ENCODE peak calls at places on chromosome X, in ten cellular contexts. J is dorsolateral prefrontal cortex; I is stomach; E is neural progenitor cell; B is CD4-positive, alpha-beta T cell; R is upper lobe of left lung; V is choroid plexus epithelial cell; K is GM10248; D is Panc1; C is AG09309. T is an unnamed sample.

GRCh38 chrX:78997870-78998558 is 52.8 kb downstream of the P2RY10 start:
- DNase-seq in J (no peak), I (no peak), E (peak; percentile 1), B (no peak), R (no peak), V (no peak), K (no peak), D (no peak), C (no peak), T (no peak)

GRCh38 chrX:70476934-70477733 is 32.5 kb downstream of the DLG3 start:
- DNase-seq in J (no peak), I (peak; percentile 39), E (peak; percentile 13), B (no peak), R (peak; percentile 42), V (peak; percentile 58), K (no peak), D (no peak), C (no peak), T (no peak)

GRCh38 chrX:13762015-13762414 is 27.5 kb downstream of the OFD1 start:
- DNase-seq in J (no peak), I (no peak), E (peak; percentile 30), B (no peak), R (no peak), V (no peak), K (no peak), D (no peak), C (no peak), T (no peak)

GRCh38 chrX:12975670-12975965 is 708 bp downstream of the TMSB4X start:
- DNase-seq in J (no peak), I (no peak), E (peak; percentile 78), B (no peak), R (no peak), V (no peak), K (peak; percentile 13), D (no peak), C (no peak), T (no peak)

GRCh38 chrX:121641560-121641959 is 594.1 kb downstream of the GLUD2 start:
- DNase-seq in J (no peak), I (no peak), E (no peak), B (no peak), R (no peak), V (peak; percentile 64), K (no peak), D (no peak), C (peak; percentile 24), T (no peak)

GRCh38 chrX:153517421-153517820 is at the start of gene ATP2B3:
- DNase-seq in J (no peak), I (no peak), E (peak; percentile 51), B (no peak), R (no peak), V (no peak), K (no peak), D (no peak), C (no peak), T (no peak)

GRCh38 chrX:134406230-134406794 is 53.7 kb upstream of the HPRT1 start:
- DNase-seq in J (no peak), I (no peak), E (no peak), B (no peak), R (no peak), V (peak; percentile 8), K (no peak), D (no peak), C (no peak), T (no peak)

GRCh38 chrX:46325312-46325877 is 219.8 kb downstream of the ZNF674 start:
- DNase-seq in J (no peak), I (no peak), E (peak; percentile 20), B (no peak), R (peak; percentile 21), V (peak; percentile 45), K (no peak), D (no peak), C (peak; percentile 18), T (no peak)

GRCh38 chrX:125151146-125151545 is 168.5 kb upstream of the TEX13C start:
- DNase-seq in J (no peak), I (no peak), E (no peak), B (no peak), R (no peak), V (no peak), K (no peak), D (no peak), C (no peak), T (no peak)

GRCh38 chrX:11558972-11559371 is 106.7 kb downstream of the ARHGAP6 start:
- DNase-seq in J (no peak), I (peak; percentile 29), E (peak; percentile 15), B (peak; percentile 2), R (no peak), V (no peak), K (peak; percentile 24), D (no peak), C (no peak), T (no peak)

GRCh38 chrX:115616943-115617563 is 56.1 kb downstream of the PLS3 start:
- DNase-seq in J (no peak), I (no peak), E (no peak), B (no peak), R (no peak), V (peak; percentile 89), K (peak; percentile 38), D (peak; percentile 71), C (peak; percentile 59), T (no peak)

GRCh38 chrX:72475952-72476668 is 96.5 kb downstream of the HDAC8 start:
- DNase-seq in J (no peak), I (no peak), E (no peak), B (no peak), R (no peak), V (no peak), K (no peak), D (no peak), C (no peak), T (no peak)

DNA sequence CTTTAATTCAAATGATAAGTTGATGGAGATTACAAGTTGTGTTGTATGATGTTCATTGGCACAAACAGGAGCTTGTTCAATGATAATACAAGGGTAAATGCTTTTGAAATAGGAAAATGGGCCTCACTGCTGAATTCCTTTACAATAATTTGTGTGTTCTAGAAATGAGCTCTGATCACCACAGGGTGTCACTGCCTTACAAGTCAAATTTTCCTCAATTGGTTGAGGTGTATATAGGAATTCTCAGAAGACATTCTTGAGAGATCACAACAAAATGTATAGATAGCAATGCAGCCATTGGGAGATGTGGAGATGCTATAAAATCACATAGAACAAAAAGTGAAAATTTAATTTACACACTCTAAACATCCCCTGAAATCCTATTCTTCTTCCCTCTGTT is 49.6 kb downstream of the KLF8 start:
- DNase-seq in J (no peak), I (no peak), E (peak; percentile 7), B (no peak), R (no peak), V (peak; percentile 35), K (no peak), D (peak; percentile 2), C (no peak), T (no peak)
- TF ChIP-seq CTCF in J (peak; percentile 61), I (no peak), E (peak; percentile 30), B (peak; percentile 46), R (no peak), V (peak; percentile 28), K (peak; percentile 15), D (peak; percentile 35), C (peak; percentile 33), T (no peak)

GRCh38 chrX:102516314-102516936 is at the start of gene TMSB15A:
- DNase-seq in J (peak; percentile 62), I (peak; percentile 67), E (peak; percentile 90), B (peak; percentile 20), R (peak; percentile 65), V (peak; percentile 40), K (peak; percentile 49), D (no peak), C (no peak), T (no peak)

GRCh38 chrX:102514536-102514935 is 2.0 kb downstream of the TMSB15A start:
- DNase-seq in J (no peak), I (no peak), E (no peak), B (no peak), R (no peak), V (no peak), K (no peak), D (no peak), C (no peak), T (no peak)

GRCh38 chrX:102517331-102517730 is 792 bp upstream of the TMSB15A start:
- DNase-seq in J (no peak), I (no peak), E (peak; percentile 15), B (no peak), R (no peak), V (peak; percentile 32), K (no peak), D (no peak), C (no peak), T (no peak)
- TF ChIP-seq CTCF in J (peak; percentile 47), I (no peak), E (peak; percentile 44), B (no peak), R (no peak), V (peak; percentile 21), K (no peak), D (peak; percentile 44), C (no peak), T (no peak)

GRCh38 chrX:100609591-100609990 is 24.9 kb downstream of the TNMD start:
- DNase-seq in J (no peak), I (no peak), E (no peak), B (no peak), R (no peak), V (peak; percentile 13), K (no peak), D (no peak), C (no peak), T (no peak)
- TF ChIP-seq CTCF in J (peak; percentile 38), I (no peak), E (peak; percentile 40), B (no peak), R (no peak), V (peak; percentile 29), K (no peak), D (peak; percentile 6), C (peak; percentile 5), T (no peak)

GRCh38 chrX:108420481-108420880 is 17.7 kb downstream of the COL4A6 start:
- DNase-seq in J (no peak), I (no peak), E (no peak), B (no peak), R (no peak), V (no peak), K (no peak), D (no peak), C (no peak), T (no peak)

GRCh38 chrX:108415891-108416290 is 22.3 kb downstream of the COL4A6 start:
- DNase-seq in J (no peak), I (no peak), E (no peak), B (no peak), R (no peak), V (peak; percentile 20), K (no peak), D (no peak), C (no peak), T (no peak)

GRCh38 chrX:108419401-108419800 is 18.8 kb downstream of the COL4A6 start:
- DNase-seq in J (no peak), I (no peak), E (no peak), B (no peak), R (no peak), V (no peak), K (no peak), D (no peak), C (no peak), T (no peak)

GRCh38 chrX:108415146-108415545 is 23.1 kb downstream of the COL4A6 start:
- DNase-seq in J (no peak), I (no peak), E (no peak), B (no peak), R (no peak), V (no peak), K (no peak), D (no peak), C (no peak), T (no peak)

DNA sequence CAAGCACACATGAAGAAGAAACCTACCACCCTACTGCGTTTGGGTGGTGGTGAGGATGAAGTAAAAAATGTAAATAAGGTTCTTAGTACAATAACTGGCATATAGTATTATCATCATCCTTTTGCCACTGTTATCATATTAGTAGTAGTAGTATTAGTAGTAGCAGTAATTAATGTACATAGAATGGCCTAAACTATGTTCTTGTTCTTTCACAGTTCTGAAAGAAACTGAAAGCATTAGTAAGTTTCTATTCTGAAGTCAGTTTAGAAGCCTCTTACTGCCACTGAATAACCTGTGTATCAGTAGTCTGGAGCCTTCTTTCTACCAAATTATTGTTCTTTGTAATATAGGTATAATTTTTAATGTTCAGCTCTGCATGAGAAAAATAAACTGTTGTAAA is 21.0 kb downstream of the COL4A6 start:
- DNase-seq in J (no peak), I (no peak), E (no peak), B (no peak), R (no peak), V (no peak), K (no peak), D (no peak), C (no peak), T (no peak)
- TF ChIP-seq CTCF in J (no peak), I (no peak), E (no peak), B (no peak), R (no peak), V (no peak), K (no peak), D (no peak), C (no peak), T (no peak)

T was measured in esophagus squamous epithelium.